ENCODE peak calls at places on chromosomes 7 and 10, in five cellular contexts. S is CD4-positive, CD25-positive, alpha-beta regulatory T cell; O is upper lobe of right lung; F is fibroblast of lung; A is body of pancreas. X is an unnamed sample.
A peak's percentile ranks its signal among the peaks of the same experiment; 100 is the strongest.

GRCh38 chr7:157824011-157824818 is 487.4 kb downstream of the DNAJB6 start:
- DNase-seq in O (peak; percentile 51), S (no peak), F (no peak), A (no peak), X (no peak)

GRCh38 chr10:129417882-129418281 is 49.2 kb upstream of the MGMT start:
- DNase-seq in O (no peak), F (peak; percentile 66), S (no peak), A (no peak), X (no peak)

GRCh38 chr7:21191317-21192073 is 236.4 kb upstream of the SP4 start:
- DNase-seq in O (no peak), F (no peak), S (no peak), A (no peak), X (no peak)

GRCh38 chr10:14220026-14220425 is 110.7 kb downstream of the FRMD4A start:
- DNase-seq in O (no peak), S (no peak), A (no peak), F (no peak), X (no peak)

GRCh38 chr10:12414278-12414988 is 65.1 kb downstream of the CAMK1D start:
- DNase-seq in F (no peak), A (no peak), O (no peak), S (no peak), X (no peak)

GRCh38 chr10:117552759-117553158 is 10.2 kb downstream of the EMX2 start:
- DNase-seq in S (no peak), O (no peak), A (no peak), F (no peak), X (no peak)

GRCh38 chr7:82128546-82128945 is 315.0 kb downstream of the CACNA2D1 start:
- DNase-seq in A (no peak), F (no peak), S (no peak), O (no peak), X (no peak)

GRCh38 chr10:89522463-89522862 is 12.9 kb downstream of the SLC16A12 start:
- DNase-seq in S (no peak), A (no peak), F (peak; percentile 51), O (no peak), X (no peak)

GRCh38 chr10:6667679-6668270 is 87.7 kb upstream of the PRKCQ start:
- DNase-seq in S (peak; percentile 69), O (no peak), A (peak; percentile 36), F (peak; percentile 70), X (peak; percentile 17)

GRCh38 chr10:48536916-48537890 is 67.7 kb downstream of the ARHGAP22 start:
- DNase-seq in F (no peak), A (no peak), S (no peak), O (no peak), X (no peak)

GRCh38 chr7:927031-927671 is 27.3 kb downstream of the ADAP1 start:
- DNase-seq in O (peak; percentile 60), S (no peak), A (peak; percentile 7), F (no peak), X (no peak)

GRCh38 chr7:98754041-98754479 is 115.8 kb downstream of the TMEM130 start:
- DNase-seq in O (no peak), S (no peak), F (no peak), A (no peak), X (no peak)

GRCh38 chr7:97731736-97732370 is at the start of gene TAC1:
- DNase-seq in S (no peak), F (peak; percentile 11), O (no peak), A (no peak), X (no peak)

GRCh38 chr7:66617295-66617694 is 11.4 kb upstream of the KCTD7 start:
- DNase-seq in F (no peak), S (no peak), O (no peak), A (no peak), X (no peak)

GRCh38 chr7:28440055-28440601 is 27.8 kb downstream of the CREB5 start:
- DNase-seq in S (no peak), F (no peak), A (no peak), O (no peak), X (no peak)

GRCh38 chr7:1735806-1736468 is 65.9 kb downstream of the ELFN1 start:
- DNase-seq in F (no peak), S (no peak), O (no peak), A (no peak), X (no peak)

GRCh38 chr10:91597397-91597881 is 35.4 kb downstream of the PPP1R3C start:
- DNase-seq in S (no peak), A (peak; percentile 44), O (no peak), F (peak; percentile 65), X (no peak)

GRCh38 chr7:101739757-101740398 is 77.5 kb upstream of the CUX1 start:
- DNase-seq in S (peak; percentile 38), O (no peak), F (no peak), A (no peak), X (no peak)

GRCh38 chr7:152647-153046 is 39.7 kb upstream of the FAM20C start:
- DNase-seq in O (peak; percentile 60), A (no peak), F (no peak), S (no peak), X (no peak)

GRCh38 chr7:100132697-100133137 is 6.0 kb downstream of the MBLAC1 start:
- DNase-seq in F (peak; percentile 63), O (no peak), A (peak; percentile 73), S (peak; percentile 75), X (peak; percentile 58)

GRCh38 chr10:110052911-110053310 is 45.1 kb downstream of the ADD3 start:
- DNase-seq in A (no peak), O (no peak), S (no peak), F (no peak), X (no peak)

GRCh38 chr7:56078196-56078595 is 14.1 kb downstream of the SUMF2 start:
- DNase-seq in S (no peak), F (no peak), A (no peak), O (peak; percentile 48), X (no peak)

GRCh38 chr7:4631664-4632171 is 50.4 kb upstream of the FOXK1 start:
- DNase-seq in A (peak; percentile 48), S (no peak), F (peak; percentile 97), O (peak; percentile 86), X (no peak)

GRCh38 chr10:35445150-35445884 is 109.0 kb downstream of the CCNY start:
- DNase-seq in O (no peak), A (no peak), F (no peak), S (no peak), X (no peak)
- H3K27ac ChIP-seq in O (no peak overlapping the region), A (no peak overlapping the region), F (no peak overlapping the region), S (no peak overlapping the region), X (no peak overlapping the region)

GRCh38 chr7:27183682-27184341 is 1.2 kb downstream of the HOXA11 start:
- DNase-seq in F (no peak), S (no peak), O (peak; percentile 42), A (peak; percentile 9), X (no peak)
- H3K4me3 ChIP-seq in F (peak overlapping the region; percentile 18), S (peak overlapping the region; percentile 32), O (peak overlapping the region; percentile 31), A (no peak overlapping the region), X (peak overlapping the region; percentile 39)

GRCh38 chr7:50299163-50299562 is 5.4 kb upstream of the IKZF1 start:
- DNase-seq in F (no peak), S (no peak), O (no peak), A (no peak), X (no peak)

GRCh38 chr7:50293509-50294179 is 10.9 kb upstream of the IKZF1 start:
- DNase-seq in O (no peak), F (no peak), S (no peak), A (no peak), X (no peak)

GRCh38 chr7:50300336-50300735 is 4.2 kb upstream of the IKZF1 start:
- DNase-seq in O (no peak), S (no peak), F (no peak), A (no peak), X (no peak)

GRCh38 chr7:50295133-50295532 is 9.4 kb upstream of the IKZF1 start:
- DNase-seq in A (no peak), F (no peak), O (no peak), S (no peak), X (no peak)

DNA sequence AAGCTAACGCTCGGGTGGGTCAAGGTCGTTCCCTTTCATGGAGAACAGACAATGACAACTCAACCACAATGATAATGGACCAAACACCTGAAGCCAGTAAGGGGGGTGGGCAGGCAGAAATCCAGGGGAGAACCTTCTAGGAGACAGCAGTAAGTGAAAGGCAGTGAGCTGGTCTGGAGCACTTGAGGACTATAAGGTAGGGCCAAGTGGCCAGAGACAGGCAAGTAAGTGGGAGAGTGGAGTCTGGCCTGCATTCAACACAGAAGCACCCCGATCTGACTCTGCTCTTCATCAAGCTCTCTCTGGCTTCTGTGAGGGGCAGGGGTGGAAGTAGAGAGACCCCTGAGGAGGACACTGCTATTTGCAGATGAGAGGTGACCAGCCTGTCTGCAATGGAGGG is 7.7 kb upstream of the IKZF1 start:
- DNase-seq in S (no peak), F (no peak), O (no peak), A (no peak), X (no peak)
- H3K27me3 ChIP-seq in S (no peaks in the 10 kb centered on the region), F (no peaks in the 10 kb centered on the region), O (no peaks in the 10 kb centered on the region), A (no peaks in the 10 kb centered on the region), X (no peaks in the 10 kb centered on the region)

DNA sequence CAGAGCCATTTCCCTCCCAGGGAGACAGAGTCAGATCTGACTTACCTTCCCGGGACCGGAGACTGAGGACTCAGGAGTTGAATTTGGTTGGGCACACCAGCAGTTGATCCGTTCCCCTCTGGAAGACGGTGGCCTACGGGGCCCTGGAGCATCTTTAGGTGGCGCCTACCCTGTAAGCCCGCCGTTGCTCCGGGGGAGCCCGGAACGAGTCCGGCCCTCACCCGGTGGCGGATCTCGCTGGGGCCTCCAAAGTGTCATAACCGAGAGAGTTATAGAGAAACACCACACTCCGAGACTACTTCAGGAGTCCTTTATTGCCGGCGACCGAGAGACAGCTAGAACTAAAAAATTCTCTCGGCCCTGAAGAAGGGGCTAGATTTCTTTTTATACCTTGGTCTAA is 182.8 kb upstream of the MBL2 start:
- DNase-seq in S (no peak), A (no peak), F (no peak), O (no peak), X (no peak)
- H3K27ac ChIP-seq in S (no peak overlapping the region), A (no peak overlapping the region), F (no peak overlapping the region), O (no peak overlapping the region), X (no peak overlapping the region)

GRCh38 chr10:92740762-92741161 is 51.0 kb downstream of the HHEX start:
- DNase-seq in F (no peak), A (no peak), S (no peak), O (no peak), X (no peak)
- H3K4me3 ChIP-seq in F (no peak overlapping the region), A (no peak overlapping the region), S (no peak overlapping the region), O (no peak overlapping the region), X (no peak overlapping the region)

DNA sequence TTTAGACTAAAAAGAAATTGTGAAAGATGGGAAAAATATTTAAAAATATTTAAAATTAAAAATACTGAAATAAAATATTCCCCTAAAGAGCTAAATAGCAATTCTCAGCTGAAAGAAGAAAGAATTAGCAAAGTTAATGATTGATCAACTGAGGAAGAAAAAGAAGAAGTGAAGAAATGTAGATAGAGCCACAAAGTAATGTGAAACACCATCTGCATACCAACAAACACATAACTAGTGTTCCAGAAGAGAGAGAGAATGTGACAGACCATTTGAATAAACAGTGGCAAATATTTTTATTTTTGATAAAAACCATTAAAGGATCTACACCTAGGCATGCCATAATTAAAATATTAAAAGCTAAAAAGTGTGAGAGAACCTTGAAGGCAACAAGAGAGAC is 784.5 kb upstream of the ZWINT start:
- DNase-seq in S (no peak), F (no peak), A (no peak), O (no peak), X (no peak)
- H3K27me3 ChIP-seq in S (no peaks in the 10 kb centered on the region), F (no peaks in the 10 kb centered on the region), A (no peaks in the 10 kb centered on the region), O (no peaks in the 10 kb centered on the region), X (no peaks in the 10 kb centered on the region)

GRCh38 chr7:51102828-51103227 is 213.8 kb downstream of the COBL start:
- DNase-seq in A (no peak), F (no peak), S (no peak), O (no peak), X (no peak)
- H3K27ac ChIP-seq in A (no peak overlapping the region), F (no peak overlapping the region), S (no peak overlapping the region), O (no peak overlapping the region), X (no peak overlapping the region)